ENCODE peak calls at places on chromosome 1, in seven cellular contexts. A, D, Z, W, X, P and J are unnamed samples.
A peak's percentile ranks its signal among the peaks of the same experiment; 100 is the strongest.

GRCh38 chr1:59214764-59215208 is 82.1 kb upstream of the FGGY start:
- DNase-seq in P (no peak), X (no peak), A (no peak), Z (no peak), W (no peak), D (no peak), J (no peak)

GRCh38 chr1:94878329-94878728 is 48.6 kb downstream of the CNN3 start:
- DNase-seq in P (no peak), X (no peak), Z (no peak), W (no peak), D (no peak), A (no peak), J (no peak)

GRCh38 chr1:182355718-182356098 is 35.9 kb downstream of the GLUL start:
- DNase-seq in P (no peak), D (no peak), X (no peak), Z (no peak), A (no peak), W (no peak), J (no peak)

GRCh38 chr1:174433451-174433850 is 14.3 kb upstream of the GPR52 start:
- DNase-seq in Z (no peak), W (no peak), A (peak; percentile 45), P (peak; percentile 46), D (no peak), X (no peak), J (no peak)

GRCh38 chr1:160779662-160780397 is 16.1 kb upstream of the LY9 start:
- DNase-seq in A (no peak), D (peak; percentile 44), P (no peak), Z (no peak), W (no peak), X (peak; percentile 60), J (no peak)

GRCh38 chr1:117147341-117147831 is 25.8 kb upstream of the TRIM45 start:
- DNase-seq in P (no peak), W (no peak), A (no peak), X (no peak), Z (no peak), D (no peak), J (no peak)

GRCh38 chr1:89844236-89844807 is 23.5 kb downstream of the LRRC8D start:
- DNase-seq in W (no peak), Z (peak; percentile 18), A (peak; percentile 18), D (no peak), X (no peak), P (no peak), J (no peak)

GRCh38 chr1:220325306-220325995 is 53.2 kb upstream of the RAB3GAP2 start:
- DNase-seq in Z (no peak), A (no peak), D (no peak), P (no peak), W (no peak), X (no peak), J (no peak)

GRCh38 chr1:38926091-38926490 is 15.5 kb downstream of the RHBDL2 start:
- DNase-seq in A (no peak), X (no peak), W (no peak), P (no peak), Z (no peak), D (no peak), J (no peak)

GRCh38 chr1:213369465-213369864 is 318.4 kb downstream of the RPS6KC1 start:
- DNase-seq in Z (no peak), X (no peak), W (no peak), P (no peak), D (no peak), A (no peak), J (no peak)